ENCODE peak calls at places on chromosomes 12 and 14, in seven cellular contexts. K is IMR-90, Z is neuronal stem cell, I is H9, S is H1, A is mesendoderm, W is mesenchymal stem cell. H is an unnamed sample.

GRCh38 chr12:123062682-123063426 is 82.4 kb downstream of the ARL6IP4 start:
- DNase-seq in A (no peak), Z (no peak), I (no peak), K (peak; percentile 69), W (peak; percentile 89), S (no peak), H (peak; percentile 96)

GRCh38 chr12:5395443-5396401 is 36.2 kb upstream of the NTF3 start:
- DNase-seq in W (no peak), I (no peak), S (no peak), Z (no peak), A (peak; percentile 11), K (no peak), H (no peak)

GRCh38 chr14:81198651-81199050 is 22.1 kb downstream of the GTF2A1 start:
- DNase-seq in W (no peak), A (no peak), S (no peak), K (no peak), Z (no peak), I (no peak), H (no peak)

GRCh38 chr12:40137252-40137651 is 31.4 kb upstream of the SLC2A13 start:
- DNase-seq in Z (no peak), S (no peak), W (peak; percentile 45), A (no peak), I (no peak), K (peak; percentile 6), H (no peak)

GRCh38 chr12:13780453-13780852 is 200.9 kb downstream of the GRIN2B start:
- DNase-seq in Z (no peak), S (no peak), A (peak; percentile 73), W (no peak), I (no peak), K (no peak), H (peak; percentile 80)

GRCh38 chr12:24823808-24824515 is 124.9 kb downstream of the BCAT1 start:
- DNase-seq in W (no peak), Z (no peak), A (no peak), K (no peak), S (no peak), I (no peak), H (no peak)

GRCh38 chr12:122867701-122868461 is 28.0 kb downstream of the VPS37B start:
- DNase-seq in Z (no peak), I (peak; percentile 88), W (no peak), S (no peak), K (no peak), A (peak; percentile 80), H (peak; percentile 18)

GRCh38 chr14:38056270-38056669 is 151.4 kb upstream of the SSTR1 start:
- DNase-seq in Z (no peak), K (no peak), A (peak; percentile 63), W (peak; percentile 37), S (no peak), I (no peak), H (no peak)

GRCh38 chr14:51006781-51007211 is 62.5 kb upstream of the PYGL start:
- DNase-seq in K (peak; percentile 58), W (peak; percentile 39), Z (peak; percentile 20), S (no peak), I (no peak), A (no peak), H (peak; percentile 52)

GRCh38 chr12:9039397-9039977 is 50.1 kb downstream of the KLRG1 start:
- DNase-seq in A (peak; percentile 58), I (no peak), S (no peak), W (peak; percentile 64), K (peak; percentile 40), Z (peak; percentile 26), H (peak; percentile 19)

GRCh38 chr12:6367065-6367968 is 8.0 kb downstream of the SCNN1A start:
- DNase-seq in Z (no peak), K (peak; percentile 28), S (no peak), W (peak; percentile 42), A (no peak), I (no peak), H (no peak)

GRCh38 chr14:68539839-68540238 is 253.0 kb downstream of the ZFP36L1 start:
- DNase-seq in A (no peak), Z (no peak), I (no peak), K (no peak), W (no peak), S (no peak), H (peak; percentile 22)

GRCh38 chr14:104970231-104971068 is 7.7 kb downstream of the AHNAK2 start:
- DNase-seq in I (peak; percentile 68), S (no peak), K (peak; percentile 81), W (peak; percentile 90), A (peak; percentile 42), Z (no peak), H (peak; percentile 67)

GRCh38 chr14:69087061-69087461 is 65.9 kb downstream of the DCAF5 start:
- DNase-seq in I (no peak), K (peak; percentile 28), W (no peak), S (no peak), Z (no peak), A (no peak), H (peak; percentile 41)

GRCh38 chr12:6771091-6771495 is 1.2 kb upstream of the LAG3 start:
- DNase-seq in S (no peak), A (no peak), W (peak; percentile 20), I (no peak), K (no peak), Z (no peak), H (no peak)

GRCh38 chr12:80320121-80320678 is 123.8 kb upstream of the PTPRQ start:
- DNase-seq in S (peak; percentile 27), A (peak; percentile 2), W (no peak), K (no peak), Z (no peak), I (peak; percentile 59), H (peak; percentile 57)

GRCh38 chr12:75389706-75390105 is 1.2 kb upstream of the GLIPR1L2 start:
- DNase-seq in S (no peak), I (no peak), Z (no peak), K (no peak), W (peak; percentile 26), A (no peak), H (no peak)

GRCh38 chr12:108955225-108955835 is 65.5 kb downstream of the SVOP start:
- DNase-seq in W (peak; percentile 37), K (no peak), A (no peak), S (no peak), I (no peak), Z (no peak), H (no peak)

GRCh38 chr12:108948369-108948768 is 68.5 kb downstream of the DAO start:
- DNase-seq in W (no peak), K (no peak), A (no peak), Z (no peak), I (no peak), S (no peak), H (no peak)

GRCh38 chr12:108949976-108950375 is 70.1 kb downstream of the DAO start:
- DNase-seq in K (no peak), S (no peak), A (no peak), Z (no peak), W (no peak), I (no peak), H (no peak)

GRCh38 chr12:108947097-108947496 is 67.2 kb downstream of the DAO start:
- DNase-seq in A (no peak), W (no peak), S (no peak), Z (no peak), I (no peak), K (no peak), H (no peak)

DNA sequence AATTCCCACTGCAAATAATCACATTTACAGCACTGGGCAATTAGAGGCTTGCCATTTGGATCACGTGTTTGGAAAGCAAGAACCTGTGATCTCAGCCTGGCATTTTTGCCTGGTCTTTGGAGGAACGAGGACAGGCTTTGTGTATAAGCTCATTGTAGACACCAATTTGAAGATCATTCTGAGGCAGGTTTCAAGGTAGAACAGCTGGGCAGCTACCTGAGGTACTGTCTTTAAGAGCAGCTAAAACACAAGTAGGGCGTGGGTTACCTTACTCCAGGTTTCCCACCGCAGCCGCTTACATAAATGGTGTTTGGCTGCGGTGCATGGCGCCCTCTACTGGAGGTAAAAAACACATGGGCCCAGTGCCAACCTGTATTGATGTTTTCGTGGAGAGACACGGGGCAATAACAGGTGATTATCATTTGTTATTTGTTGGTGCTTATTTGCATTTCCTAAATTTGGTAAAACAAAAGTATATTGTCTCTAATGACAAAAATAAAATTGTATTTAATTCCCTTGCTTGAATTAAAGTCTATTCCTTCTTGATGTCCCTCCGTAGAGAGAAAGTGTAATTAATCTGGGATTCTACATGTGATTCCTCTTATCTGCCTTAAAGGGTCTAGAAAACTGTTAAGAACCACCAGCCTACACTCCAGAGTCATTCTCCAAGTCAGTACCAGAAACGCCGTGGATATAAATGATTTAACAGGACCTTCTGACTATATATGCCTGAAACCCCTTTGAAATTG is 69.7 kb downstream of the SVOP start:
- DNase-seq in K (peak; percentile 54), S (peak; percentile 17), I (peak; percentile 84), W (peak; percentile 70), A (peak; percentile 77), Z (peak; percentile 74), H (peak; percentile 87)
- H3K23ac ChIP-seq in K (no peak overlapping the region), S (no peak overlapping the region), I (no peak overlapping the region), W (no peak overlapping the region), A (no peak overlapping the region), Z (no peak overlapping the region), H (no peak overlapping the region)

GRCh38 chr12:62261876-62262275 is 1.7 kb downstream of the USP15 start:
- DNase-seq in Z (no peak), I (no peak), S (no peak), W (no peak), A (no peak), K (no peak), H (no peak)

GRCh38 chr12:62259311-62259992 is 752 bp upstream of the USP15 start:
- DNase-seq in S (no peak), I (no peak), W (no peak), K (no peak), A (no peak), Z (no peak), H (no peak)

GRCh38 chr12:62260733-62261683 is 804 bp downstream of the USP15 start:
- DNase-seq in W (peak; percentile 65), S (no peak), Z (peak; percentile 14), A (peak; percentile 49), K (peak; percentile 41), I (no peak), H (peak; percentile 7)

GRCh38 chr12:62258231-62258630 is 2.0 kb upstream of the USP15 start:
- DNase-seq in Z (no peak), W (no peak), S (no peak), A (no peak), K (no peak), I (no peak), H (no peak)

GRCh38 chr12:62259993-62260732 is at the start of gene USP15:
- DNase-seq in S (peak; percentile 88), A (peak; percentile 98), I (peak; percentile 98), Z (peak; percentile 94), W (peak; percentile 98), K (peak; percentile 97), H (peak; percentile 96)
- H2AK5ac ChIP-seq in S (no peak within 1 kb of the TSS), A (no peak within 1 kb of the TSS), I (no peak within 1 kb of the TSS), Z (no peak within 1 kb of the TSS), W (no peak within 1 kb of the TSS), K (peak within 1 kb of the TSS; percentile 68), H (no peak within 1 kb of the TSS)

DNA sequence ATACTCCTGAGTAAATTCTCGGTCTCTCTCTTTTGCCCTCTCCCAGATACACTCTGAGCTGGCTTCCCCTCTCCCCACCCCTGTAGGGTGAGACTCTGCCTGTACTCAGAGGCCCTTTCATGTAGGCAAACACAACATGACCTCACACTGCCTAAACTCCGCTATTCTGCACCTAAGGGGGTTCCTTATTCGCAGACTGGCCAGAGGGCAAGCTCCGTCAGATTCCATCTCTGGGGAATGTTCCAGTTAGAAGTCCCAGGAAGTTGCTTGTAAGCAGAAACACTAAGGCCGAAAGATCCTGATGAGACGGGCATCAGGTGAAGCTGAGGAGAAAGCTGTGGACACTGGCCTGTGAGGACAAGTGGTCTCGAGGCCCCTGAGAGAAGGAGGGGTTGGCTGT is 165.9 kb downstream of the KTN1 start:
- DNase-seq in W (no peak), A (no peak), I (no peak), K (no peak), S (no peak), Z (no peak), H (peak; percentile 66)
- H3K23ac ChIP-seq in W (no peak overlapping the region), A (no peak overlapping the region), I (no peak overlapping the region), K (no peak overlapping the region), S (no peak overlapping the region), Z (no peak overlapping the region), H (no peak overlapping the region)

GRCh38 chr14:90743826-90744225 is 72.4 kb downstream of the TTC7B start:
- DNase-seq in I (no peak), K (no peak), W (no peak), Z (no peak), A (no peak), S (no peak), H (no peak)
- H2AK5ac ChIP-seq in I (no peak overlapping the region), K (no peak overlapping the region), W (no peak overlapping the region), Z (no peak overlapping the region), A (no peak overlapping the region), S (no peak overlapping the region), H (no peak overlapping the region)

H was measured in trophoblast cell.